ENCODE peak calls at places on chromosomes 1 and 21, in nine cellular contexts. Z is COR-L47; B is Calu3; K is HS-27A; W is stimulated activated CD4-positive, alpha-beta T cell treated with anti-CD3 and anti-CD28 coated beads, Interleukin-1b, Interleukin-23, amount 100 ng/mL, for 24 hours; G is hippocampal formation; P is HuH-7; L is NCI-H1105 treated with DMSO at 0.1 percent for 48 hours; N is occipital lobe. T is an unnamed sample.

GRCh38 chr1:246726881-246727280 is 2.7 kb downstream of the SCCPDH start:
- DNase-seq in W (no peak), P (no peak), Z (no peak), G (no peak), N (no peak), K (no peak), B (no peak), L (no peak), T (no peak)

GRCh38 chr1:183588827-183589226 is 1.4 kb downstream of the NCF2 start:
- DNase-seq in W (no peak), P (no peak), L (no peak), N (no peak), G (peak; percentile 33), B (peak; percentile 30), Z (no peak), K (no peak), T (no peak)

GRCh38 chr1:103275725-103276124 is 167.4 kb upstream of the COL11A1 start:
- DNase-seq in L (no peak), N (no peak), G (no peak), K (no peak), Z (no peak), W (no peak), P (no peak), B (no peak), T (no peak)

GRCh38 chr1:213399695-213400094 is 348.7 kb downstream of the RPS6KC1 start:
- DNase-seq in Z (no peak), B (no peak), K (no peak), L (no peak), W (no peak), P (no peak), G (no peak), N (no peak), T (no peak)

GRCh38 chr1:225712391-225712790 is 59.5 kb upstream of the ENAH start:
- DNase-seq in L (no peak), K (no peak), Z (no peak), W (no peak), N (no peak), P (no peak), G (no peak), B (no peak), T (no peak)

GRCh38 chr1:220372451-220372850 is 100.2 kb upstream of the RAB3GAP2 start:
- DNase-seq in W (no peak), K (no peak), Z (no peak), B (no peak), G (no peak), L (no peak), N (no peak), P (no peak), T (no peak)

GRCh38 chr1:46342084-46342656 is 1.6 kb downstream of the NSUN4 start:
- DNase-seq in N (no peak), K (no peak), Z (no peak), B (no peak), G (no peak), L (no peak), W (no peak), P (peak; percentile 20), T (no peak)

GRCh38 chr1:201593200-201593828 is 54.4 kb downstream of the NAV1 start:
- DNase-seq in Z (no peak), P (no peak), G (no peak), N (no peak), W (no peak), L (no peak), B (no peak), K (peak; percentile 49), T (peak; percentile 58)

GRCh38 chr1:29319300-29320110 is 83.2 kb downstream of the PTPRU start:
- DNase-seq in G (no peak), K (no peak), W (no peak), L (no peak), Z (no peak), B (no peak), P (no peak), N (no peak), T (no peak)

GRCh38 chr21:19999369-20000272 is 998.6 kb upstream of the NCAM2 start:
- DNase-seq in N (no peak), Z (no peak), W (no peak), G (no peak), K (no peak), B (no peak), L (no peak), P (no peak), T (no peak)

GRCh38 chr1:37502104-37502503 is 12.5 kb downstream of the MEAF6 start:
- DNase-seq in N (no peak), Z (no peak), L (no peak), B (no peak), W (no peak), K (no peak), G (no peak), P (no peak), T (no peak)

GRCh38 chr1:3948344-3948743 is 48.3 kb upstream of the C1orf174 start:
- DNase-seq in G (no peak), Z (no peak), P (no peak), W (no peak), B (no peak), K (no peak), N (no peak), L (no peak), T (no peak)

GRCh38 chr1:150995896-150996295 is 10.8 kb downstream of the MINDY1 start:
- DNase-seq in Z (no peak), B (peak; percentile 41), N (peak; percentile 14), L (peak; percentile 34), K (no peak), W (no peak), P (no peak), G (peak; percentile 22), T (no peak)

GRCh38 chr1:223258751-223259177 is 105.2 kb downstream of the SUSD4 start:
- DNase-seq in K (no peak), N (no peak), W (no peak), P (peak; percentile 67), B (peak; percentile 66), Z (peak; percentile 62), L (no peak), G (no peak), T (no peak)

GRCh38 chr1:94246692-94247145 is 9.3 kb upstream of the ARHGAP29 start:
- DNase-seq in L (no peak), Z (no peak), N (no peak), K (no peak), G (no peak), W (no peak), B (no peak), P (peak; percentile 50), T (no peak)

GRCh38 chr1:98870959-98871903 is 133.4 kb downstream of the PLPPR5 start:
- DNase-seq in K (no peak), N (no peak), Z (no peak), W (no peak), P (no peak), L (no peak), B (peak; percentile 1), G (no peak), T (no peak)

GRCh38 chr1:17849216-17849615 is 94.1 kb downstream of the ACTL8 start:
- DNase-seq in P (no peak), W (no peak), Z (no peak), B (no peak), N (no peak), L (no peak), K (no peak), G (no peak), T (no peak)

GRCh38 chr1:117061986-117062415 is 1.9 kb downstream of the TTF2 start:
- DNase-seq in G (no peak), N (no peak), Z (no peak), L (no peak), K (no peak), B (no peak), W (no peak), P (no peak), T (no peak)

GRCh38 chr1:125087691-125088090 is 3902.9 kb downstream of the SRGAP2C start:
- DNase-seq in Z (no peak), W (no peak), G (no peak), L (no peak), K (no peak), N (no peak), P (no peak), B (no peak), T (no peak)

GRCh38 chr21:36507397-36508018 is 27.6 kb upstream of the CLDN14 start:
- DNase-seq in W (no peak), Z (no peak), B (no peak), K (no peak), P (no peak), N (no peak), L (no peak), G (no peak), T (no peak)

GRCh38 chr1:107277022-107277421 is 136.2 kb downstream of the NTNG1 start:
- DNase-seq in B (peak; percentile 22), G (peak; percentile 6), N (no peak), L (peak; percentile 22), Z (peak; percentile 8), W (no peak), K (no peak), P (peak; percentile 28), T (no peak)

T was measured in HS-5.